ENCODE peak calls at places on chromosomes 13 and 19, in five cellular contexts. M is PC-3, U is GM23338, C is neural progenitor cell, B is MM.1S. P is an unnamed sample. For H3F3A, the result is how much of the 10 kb centered on the place peaks cover.

GRCh38 chr13:80591978-80592377 is 251.1 kb upstream of the SPRY2 start:
- DNase-seq in C (no peak), B (no peak), U (no peak), M (no peak), P (no peak)

GRCh38 chr13:25885418-25885817 is 166.4 kb downstream of the SHISA2 start:
- DNase-seq in U (no peak), M (no peak), C (no peak), B (no peak), P (no peak)

GRCh38 chr19:23525265-23525862 is 130.1 kb upstream of the ZNF91 start:
- DNase-seq in C (no peak), B (no peak), M (no peak), U (peak), P (no peak)

GRCh38 chr13:20580257-20580656 is 13.3 kb downstream of the IFT88 start:
- DNase-seq in B (no peak), C (no peak), U (no peak), M (no peak), P (no peak)

GRCh38 chr19:39833464-39834286 is at the start of gene DYRK1B:
- DNase-seq in C (peak), M (peak), B (peak), U (peak), P (peak)

GRCh38 chr19:1109032-1109541 is 5.3 kb downstream of the GPX4 start:
- DNase-seq in U (no peak), B (no peak), M (no peak), C (no peak), P (peak)

GRCh38 chr13:109645831-109646230 is 140.6 kb downstream of the IRS2 start:
- DNase-seq in U (no peak), M (no peak), B (no peak), C (no peak), P (no peak)

GRCh38 chr19:7533281-7533819 is 2.2 kb upstream of the PNPLA6 start:
- DNase-seq in C (peak), M (no peak), U (peak), B (no peak), P (peak)

GRCh38 chr19:43820098-43820860 is 6.8 kb upstream of the ZNF283 start:
- DNase-seq in U (peak), M (no peak), B (no peak), C (no peak), P (peak)

GRCh38 chr13:97318532-97318931 is 96.4 kb downstream of the MBNL2 start:
- DNase-seq in C (no peak), U (no peak), M (no peak), B (no peak), P (no peak)

GRCh38 chr13:99878921-99879610 is 92.5 kb downstream of the ZIC5 start:
- DNase-seq in C (no peak), M (no peak), B (no peak), U (no peak), P (no peak)

GRCh38 chr13:99886706-99887105 is 84.9 kb downstream of the ZIC5 start:
- DNase-seq in U (no peak), C (no peak), M (peak), B (no peak), P (peak)

GRCh38 chr13:99883805-99884204 is 87.8 kb downstream of the ZIC5 start:
- DNase-seq in M (no peak), B (no peak), C (no peak), U (no peak), P (no peak)

DNA sequence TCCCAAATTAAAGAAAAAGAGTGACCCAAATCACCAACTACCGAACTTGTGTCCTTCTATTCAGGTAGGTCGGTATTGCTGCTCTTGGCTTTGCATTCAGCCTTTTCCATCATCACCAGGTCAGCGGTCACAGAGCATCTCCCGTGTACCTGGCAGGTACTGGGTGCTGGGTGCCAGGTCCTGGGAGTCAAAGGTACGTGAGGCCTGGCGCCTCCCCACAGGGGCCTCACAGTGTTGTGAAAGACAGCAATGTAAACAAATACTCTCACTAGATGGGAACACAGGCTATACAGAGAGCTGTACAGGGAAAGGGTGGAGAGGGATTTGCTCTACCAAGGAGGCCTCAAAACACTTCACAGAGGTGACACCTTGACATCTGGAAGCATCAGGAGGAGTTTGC is 86.7 kb downstream of the ZIC5 start:
- DNase-seq in C (no peak), M (no peak), U (no peak), B (no peak), P (no peak)
- H3K4me2 ChIP-seq in C (no peak), M (no peak), U (no peak), B (no peak), P (no peak)

GRCh38 chr19:47729468-47729798 is 15.9 kb upstream of the NOP53 start:
- DNase-seq in C (peak), U (peak), M (peak), B (no peak), P (peak)

GRCh38 chr19:47729799-47730520 is 15.4 kb upstream of the NOP53 start:
- DNase-seq in C (peak), B (no peak), M (peak), U (peak), P (peak)

GRCh38 chr19:47723573-47723923 is 10.3 kb downstream of the EHD2 start:
- DNase-seq in B (no peak), M (peak), C (no peak), U (no peak), P (peak)

GRCh38 chr19:47726467-47726866 is 13.2 kb downstream of the EHD2 start:
- DNase-seq in B (no peak), U (no peak), C (no peak), M (no peak), P (peak)

GRCh38 chr19:47725759-47726401 is 12.7 kb downstream of the EHD2 start:
- DNase-seq in M (no peak), U (peak), B (no peak), C (no peak), P (no peak)
- H3F3A ChIP-seq in M (under half), U (under half), B (under half), C (under half), P (half or more)

GRCh38 chr19:5627395-5627904 is 4.6 kb downstream of the SAFB start:
- DNase-seq in C (peak), B (no peak), U (peak), M (no peak), P (peak)
- H3K4me2 ChIP-seq in C (no peak), B (no peak), U (no peak), M (no peak), P (no peak)

GRCh38 chr19:35159606-35160005 is 5.1 kb downstream of the FXYD5 start:
- DNase-seq in B (no peak), M (no peak), U (no peak), C (no peak), P (no peak)
- H3F3A ChIP-seq in B (under half), M (under half), U (under half), C (under half), P (under half)

GRCh38 chr13:85528578-85529215 is 270.5 kb downstream of the SLITRK6 start:
- DNase-seq in C (no peak), M (peak), B (no peak), U (no peak), P (peak)
- H3K4me2 ChIP-seq in C (no peak), M (peak), B (no peak), U (no peak), P (no peak)

DNA sequence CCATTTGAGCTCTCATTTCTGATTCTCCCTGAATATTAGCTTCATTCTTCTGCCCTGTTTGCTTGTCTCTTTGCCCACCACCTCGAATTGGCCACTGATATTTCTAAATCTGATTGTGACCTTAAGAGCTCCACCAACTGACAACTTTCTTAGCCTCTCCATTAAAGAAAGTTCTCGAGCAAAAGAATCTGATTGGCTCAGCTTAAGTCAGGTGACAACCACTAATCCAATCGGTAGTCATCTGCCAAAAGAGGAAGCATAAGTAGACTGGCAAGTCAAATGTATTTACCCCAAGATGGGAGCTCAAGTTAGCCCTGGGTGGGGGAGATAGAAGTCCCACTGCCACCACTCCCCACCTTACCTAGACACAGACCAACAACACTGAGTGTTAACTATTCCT is 41.5 kb downstream of the NOTCH3 start:
- DNase-seq in B (peak), M (peak), U (peak), C (no peak), P (peak)
- H3F3A ChIP-seq in B (under half), M (under half), U (under half), C (under half), P (under half)

DNA sequence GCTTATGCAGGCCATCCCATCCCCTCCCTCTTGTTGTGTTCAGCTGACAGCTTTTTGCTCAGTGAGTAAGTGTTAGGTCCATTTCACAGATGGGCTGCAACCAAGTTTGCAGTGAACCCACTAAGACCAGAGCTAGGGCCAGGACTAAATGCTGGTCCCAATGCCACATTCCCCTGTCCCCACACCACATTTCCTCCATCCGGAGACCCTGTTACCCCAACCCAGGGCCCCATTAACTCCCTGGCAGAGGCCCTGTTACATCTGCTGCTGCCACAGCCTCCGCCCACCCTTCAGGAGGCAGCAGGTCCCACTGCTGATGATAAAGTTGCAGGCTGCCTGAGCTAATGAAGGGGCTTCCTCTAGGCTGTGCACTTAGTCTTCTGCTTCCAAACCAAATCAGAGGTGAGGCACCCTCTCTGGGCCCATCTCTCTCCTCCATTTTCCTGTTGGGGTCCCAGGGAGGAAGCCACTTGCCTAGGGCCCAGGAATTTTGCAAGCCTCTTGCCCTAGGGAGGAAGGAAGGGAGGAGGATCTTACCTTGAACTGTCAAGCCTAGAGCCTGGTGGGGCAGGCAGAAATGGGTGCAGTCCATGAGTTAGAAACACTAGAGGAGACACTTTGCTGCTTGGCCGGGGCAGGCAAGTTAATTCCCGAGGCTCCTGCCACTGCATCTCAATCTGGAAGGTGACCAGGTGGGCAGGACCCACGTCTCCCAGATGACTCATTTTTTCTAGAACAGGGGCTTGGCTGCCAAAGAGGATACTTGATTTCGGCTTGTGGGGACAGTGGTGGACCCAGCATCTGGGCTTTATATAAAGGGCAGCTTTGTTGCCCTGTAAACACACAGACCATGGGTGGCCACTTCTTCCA is 3.4 kb upstream of the USF2 start:
- DNase-seq in M (peak), U (no peak), B (no peak), C (no peak), P (peak)
- H3K4me2 ChIP-seq in M (no peak), U (no peak), B (no peak), C (no peak), P (no peak)

P was measured in GM23248.